ENCODE peak calls at places on chromosome 3, in seven cellular contexts. One of them, this sample, is unnamed.

GRCh38 chr3:88809993-88810392 is 297.4 kb upstream of the EPHA3 start:
- DNase-seq in coronary artery: no peak
- DNase-seq in GM13977: no peak
- DNase-seq in natural killer cell: no peak
- DNase-seq in CD8-positive, alpha-beta T cell: no peak
- DNase-seq in tibial artery: no peak
- DNase-seq in mesothelial cell of epicardium: no peak
- DNase-seq in this sample: no peak

GRCh38 chr3:196186661-196187573 is 24.3 kb downstream of the ZDHHC19 start:
- DNase-seq in coronary artery: no peak
- DNase-seq in GM13977: peak; percentile 71
- DNase-seq in natural killer cell: no peak
- DNase-seq in CD8-positive, alpha-beta T cell: no peak
- DNase-seq in tibial artery: no peak
- DNase-seq in mesothelial cell of epicardium: no peak
- DNase-seq in this sample: no peak

GRCh38 chr3:136929984-136930671 is 27.7 kb upstream of the IL20RB start:
- DNase-seq in coronary artery: no peak
- DNase-seq in GM13977: no peak
- DNase-seq in natural killer cell: no peak
- DNase-seq in CD8-positive, alpha-beta T cell: no peak
- DNase-seq in tibial artery: peak; percentile 62
- DNase-seq in mesothelial cell of epicardium: no peak
- DNase-seq in this sample: no peak

GRCh38 chr3:159763466-159764210 is 225.0 kb upstream of the IL12A start:
- DNase-seq in coronary artery: peak; percentile 89
- DNase-seq in GM13977: peak; percentile 84
- DNase-seq in natural killer cell: no peak
- DNase-seq in CD8-positive, alpha-beta T cell: no peak
- DNase-seq in tibial artery: peak; percentile 60
- DNase-seq in mesothelial cell of epicardium: peak; percentile 66
- DNase-seq in this sample: peak; percentile 58

GRCh38 chr3:37671000-37671483 is 190.6 kb upstream of the CTDSPL start:
- DNase-seq in coronary artery: no peak
- DNase-seq in GM13977: no peak
- DNase-seq in natural killer cell: no peak
- DNase-seq in CD8-positive, alpha-beta T cell: no peak
- DNase-seq in tibial artery: no peak
- DNase-seq in mesothelial cell of epicardium: no peak
- DNase-seq in this sample: no peak

GRCh38 chr3:146180376-146180775 is 19.4 kb upstream of the PLOD2 start:
- DNase-seq in coronary artery: no peak
- DNase-seq in GM13977: no peak
- DNase-seq in natural killer cell: no peak
- DNase-seq in CD8-positive, alpha-beta T cell: no peak
- DNase-seq in tibial artery: no peak
- DNase-seq in mesothelial cell of epicardium: no peak
- DNase-seq in this sample: no peak

GRCh38 chr3:146187334-146187950 is 26.5 kb upstream of the PLOD2 start:
- DNase-seq in coronary artery: no peak
- DNase-seq in GM13977: no peak
- DNase-seq in natural killer cell: no peak
- DNase-seq in CD8-positive, alpha-beta T cell: no peak
- DNase-seq in tibial artery: no peak
- DNase-seq in mesothelial cell of epicardium: no peak
- DNase-seq in this sample: no peak

GRCh38 chr3:102174312-102174712 is 260.5 kb upstream of the ZPLD1 start:
- DNase-seq in coronary artery: no peak
- DNase-seq in GM13977: no peak
- DNase-seq in natural killer cell: no peak
- DNase-seq in CD8-positive, alpha-beta T cell: no peak
- DNase-seq in tibial artery: no peak
- DNase-seq in mesothelial cell of epicardium: no peak
- DNase-seq in this sample: no peak

GRCh38 chr3:18153571-18154173 is 271.5 kb downstream of the SATB1 start:
- DNase-seq in coronary artery: no peak
- DNase-seq in GM13977: no peak
- DNase-seq in natural killer cell: no peak
- DNase-seq in CD8-positive, alpha-beta T cell: no peak
- DNase-seq in tibial artery: no peak
- DNase-seq in mesothelial cell of epicardium: no peak
- DNase-seq in this sample: no peak

GRCh38 chr3:40580494-40581091 is 55.8 kb downstream of the ZNF621 start:
- DNase-seq in coronary artery: no peak
- DNase-seq in GM13977: peak; percentile 66
- DNase-seq in natural killer cell: peak; percentile 37
- DNase-seq in CD8-positive, alpha-beta T cell: peak; percentile 62
- DNase-seq in tibial artery: peak; percentile 60
- DNase-seq in mesothelial cell of epicardium: peak; percentile 46
- DNase-seq in this sample: peak; percentile 71

GRCh38 chr3:129417354-129417753 is 11.1 kb downstream of the EFCAB12 start:
- DNase-seq in coronary artery: no peak
- DNase-seq in GM13977: no peak
- DNase-seq in natural killer cell: no peak
- DNase-seq in CD8-positive, alpha-beta T cell: no peak
- DNase-seq in tibial artery: no peak
- DNase-seq in mesothelial cell of epicardium: no peak
- DNase-seq in this sample: no peak

GRCh38 chr3:127748754-127749327 is 73.5 kb downstream of the MGLL start:
- DNase-seq in coronary artery: no peak
- DNase-seq in GM13977: no peak
- DNase-seq in natural killer cell: no peak
- DNase-seq in CD8-positive, alpha-beta T cell: no peak
- DNase-seq in tibial artery: peak; percentile 46
- DNase-seq in mesothelial cell of epicardium: no peak
- DNase-seq in this sample: no peak

GRCh38 chr3:149957352-149958140 is 13.1 kb downstream of the PFN2 start:
- DNase-seq in coronary artery: no peak
- DNase-seq in GM13977: no peak
- DNase-seq in natural killer cell: no peak
- DNase-seq in CD8-positive, alpha-beta T cell: no peak
- DNase-seq in tibial artery: no peak
- DNase-seq in mesothelial cell of epicardium: no peak
- DNase-seq in this sample: no peak

GRCh38 chr3:63232764-63233396 is 45.2 kb upstream of the SYNPR start:
- DNase-seq in coronary artery: no peak
- DNase-seq in GM13977: no peak
- DNase-seq in natural killer cell: no peak
- DNase-seq in CD8-positive, alpha-beta T cell: no peak
- DNase-seq in tibial artery: no peak
- DNase-seq in mesothelial cell of epicardium: no peak
- DNase-seq in this sample: no peak

GRCh38 chr3:114446605-114447004 is 152.8 kb downstream of the TIGIT start:
- DNase-seq in coronary artery: no peak
- DNase-seq in GM13977: no peak
- DNase-seq in natural killer cell: no peak
- DNase-seq in CD8-positive, alpha-beta T cell: no peak
- DNase-seq in tibial artery: no peak
- DNase-seq in mesothelial cell of epicardium: no peak
- DNase-seq in this sample: no peak

GRCh38 chr3:195147649-195148121 is 123.3 kb downstream of the XXYLT1 start:
- DNase-seq in coronary artery: no peak
- DNase-seq in GM13977: peak; percentile 82
- DNase-seq in natural killer cell: peak; percentile 35
- DNase-seq in CD8-positive, alpha-beta T cell: no peak
- DNase-seq in tibial artery: no peak
- DNase-seq in mesothelial cell of epicardium: no peak
- DNase-seq in this sample: no peak

GRCh38 chr3:117814975-117815374 is 1105.4 kb downstream of the TUSC7 start:
- DNase-seq in coronary artery: no peak
- DNase-seq in GM13977: no peak
- DNase-seq in natural killer cell: no peak
- DNase-seq in CD8-positive, alpha-beta T cell: no peak
- DNase-seq in tibial artery: no peak
- DNase-seq in mesothelial cell of epicardium: no peak
- DNase-seq in this sample: no peak

GRCh38 chr3:126930936-126931600 is 51.8 kb upstream of the PLXNA1 start:
- DNase-seq in coronary artery: no peak
- DNase-seq in GM13977: no peak
- DNase-seq in natural killer cell: no peak
- DNase-seq in CD8-positive, alpha-beta T cell: no peak
- DNase-seq in tibial artery: peak; percentile 17
- DNase-seq in mesothelial cell of epicardium: no peak
- DNase-seq in this sample: no peak

GRCh38 chr3:60514085-60514649 is 737.1 kb downstream of the FHIT start:
- DNase-seq in coronary artery: no peak
- DNase-seq in GM13977: no peak
- DNase-seq in natural killer cell: no peak
- DNase-seq in CD8-positive, alpha-beta T cell: no peak
- DNase-seq in tibial artery: no peak
- DNase-seq in mesothelial cell of epicardium: no peak
- DNase-seq in this sample: no peak

GRCh38 chr3:189308594-189308993 is 136.8 kb downstream of the TPRG1 start:
- DNase-seq in coronary artery: no peak
- DNase-seq in GM13977: no peak
- DNase-seq in natural killer cell: no peak
- DNase-seq in CD8-positive, alpha-beta T cell: no peak
- DNase-seq in tibial artery: no peak
- DNase-seq in mesothelial cell of epicardium: no peak
- DNase-seq in this sample: no peak

GRCh38 chr3:173465112-173465511 is 67.6 kb downstream of the NLGN1 start:
- DNase-seq in coronary artery: no peak
- DNase-seq in GM13977: no peak
- DNase-seq in natural killer cell: no peak
- DNase-seq in CD8-positive, alpha-beta T cell: no peak
- DNase-seq in tibial artery: no peak
- DNase-seq in mesothelial cell of epicardium: no peak
- DNase-seq in this sample: no peak

GRCh38 chr3:108555966-108556581 is 33.2 kb downstream of the CIP2A start:
- DNase-seq in coronary artery: no peak
- DNase-seq in GM13977: no peak
- DNase-seq in natural killer cell: no peak
- DNase-seq in CD8-positive, alpha-beta T cell: no peak
- DNase-seq in tibial artery: no peak
- DNase-seq in mesothelial cell of epicardium: no peak
- DNase-seq in this sample: no peak

GRCh38 chr3:108554233-108554632 is 35.0 kb downstream of the CIP2A start:
- DNase-seq in coronary artery: no peak
- DNase-seq in GM13977: no peak
- DNase-seq in natural killer cell: no peak
- DNase-seq in CD8-positive, alpha-beta T cell: no peak
- DNase-seq in tibial artery: no peak
- DNase-seq in mesothelial cell of epicardium: no peak
- DNase-seq in this sample: no peak

GRCh38 chr3:108548886-108549285 is 38.5 kb upstream of the MYH15 start:
- DNase-seq in coronary artery: no peak
- DNase-seq in GM13977: no peak
- DNase-seq in natural killer cell: no peak
- DNase-seq in CD8-positive, alpha-beta T cell: no peak
- DNase-seq in tibial artery: no peak
- DNase-seq in mesothelial cell of epicardium: no peak
- DNase-seq in this sample: no peak

GRCh38 chr3:108554913-108555571 is 34.2 kb downstream of the CIP2A start:
- DNase-seq in coronary artery: no peak
- DNase-seq in GM13977: no peak
- DNase-seq in natural killer cell: no peak
- DNase-seq in CD8-positive, alpha-beta T cell: no peak
- DNase-seq in tibial artery: no peak
- DNase-seq in mesothelial cell of epicardium: no peak
- DNase-seq in this sample: no peak

GRCh38 chr3:108552267-108553159 is 36.7 kb downstream of the CIP2A start:
- DNase-seq in coronary artery: no peak
- DNase-seq in GM13977: no peak
- DNase-seq in natural killer cell: no peak
- DNase-seq in CD8-positive, alpha-beta T cell: no peak
- DNase-seq in tibial artery: no peak
- DNase-seq in mesothelial cell of epicardium: no peak
- DNase-seq in this sample: no peak
- TF ChIP-seq CTCF in coronary artery: no peak
- TF ChIP-seq CTCF in GM13977: peak; percentile 53
- TF ChIP-seq CTCF in natural killer cell: peak; percentile 55
- TF ChIP-seq CTCF in CD8-positive, alpha-beta T cell: peak; percentile 58
- TF ChIP-seq CTCF in tibial artery: peak; percentile 66
- TF ChIP-seq CTCF in mesothelial cell of epicardium: peak; percentile 59
- TF ChIP-seq CTCF in this sample: peak; percentile 65

GRCh38 chr3:53221345-53221744 is 34.5 kb downstream of the TKT start:
- DNase-seq in coronary artery: no peak
- DNase-seq in GM13977: no peak
- DNase-seq in natural killer cell: no peak
- DNase-seq in CD8-positive, alpha-beta T cell: no peak
- DNase-seq in tibial artery: no peak
- DNase-seq in mesothelial cell of epicardium: no peak
- DNase-seq in this sample: no peak
- TF ChIP-seq CTCF in coronary artery: no peak
- TF ChIP-seq CTCF in GM13977: no peak
- TF ChIP-seq CTCF in natural killer cell: no peak
- TF ChIP-seq CTCF in CD8-positive, alpha-beta T cell: no peak
- TF ChIP-seq CTCF in tibial artery: no peak
- TF ChIP-seq CTCF in mesothelial cell of epicardium: no peak
- TF ChIP-seq CTCF in this sample: no peak

DNA sequence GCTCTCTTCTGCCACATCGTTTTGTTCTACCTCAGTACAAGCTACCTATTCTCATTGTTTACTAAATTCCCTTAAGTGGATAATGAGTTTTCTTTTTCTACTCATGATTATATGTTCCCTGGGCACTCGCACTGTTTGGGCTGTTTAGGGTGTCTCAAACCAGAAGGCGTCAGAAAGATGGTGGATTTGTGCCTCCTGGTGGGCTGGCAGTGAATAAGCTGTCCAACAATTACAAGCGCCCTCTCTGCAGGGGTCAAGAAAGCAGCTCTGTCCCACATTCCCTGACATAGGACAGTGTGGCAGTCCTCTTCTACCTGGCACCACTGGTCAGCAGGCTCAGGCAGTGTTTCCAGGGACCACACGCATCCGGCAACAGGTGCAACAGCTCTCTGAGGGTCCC is 173.4 kb upstream of the PPP2R3A start:
- DNase-seq in coronary artery: no peak
- DNase-seq in GM13977: no peak
- DNase-seq in natural killer cell: no peak
- DNase-seq in CD8-positive, alpha-beta T cell: no peak
- DNase-seq in tibial artery: no peak
- DNase-seq in mesothelial cell of epicardium: no peak
- DNase-seq in this sample: no peak
- TF ChIP-seq CTCF in coronary artery: no peak
- TF ChIP-seq CTCF in GM13977: peak; percentile 12
- TF ChIP-seq CTCF in natural killer cell: no peak
- TF ChIP-seq CTCF in CD8-positive, alpha-beta T cell: no peak
- TF ChIP-seq CTCF in tibial artery: no peak
- TF ChIP-seq CTCF in mesothelial cell of epicardium: no peak
- TF ChIP-seq CTCF in this sample: peak; percentile 43

DNA sequence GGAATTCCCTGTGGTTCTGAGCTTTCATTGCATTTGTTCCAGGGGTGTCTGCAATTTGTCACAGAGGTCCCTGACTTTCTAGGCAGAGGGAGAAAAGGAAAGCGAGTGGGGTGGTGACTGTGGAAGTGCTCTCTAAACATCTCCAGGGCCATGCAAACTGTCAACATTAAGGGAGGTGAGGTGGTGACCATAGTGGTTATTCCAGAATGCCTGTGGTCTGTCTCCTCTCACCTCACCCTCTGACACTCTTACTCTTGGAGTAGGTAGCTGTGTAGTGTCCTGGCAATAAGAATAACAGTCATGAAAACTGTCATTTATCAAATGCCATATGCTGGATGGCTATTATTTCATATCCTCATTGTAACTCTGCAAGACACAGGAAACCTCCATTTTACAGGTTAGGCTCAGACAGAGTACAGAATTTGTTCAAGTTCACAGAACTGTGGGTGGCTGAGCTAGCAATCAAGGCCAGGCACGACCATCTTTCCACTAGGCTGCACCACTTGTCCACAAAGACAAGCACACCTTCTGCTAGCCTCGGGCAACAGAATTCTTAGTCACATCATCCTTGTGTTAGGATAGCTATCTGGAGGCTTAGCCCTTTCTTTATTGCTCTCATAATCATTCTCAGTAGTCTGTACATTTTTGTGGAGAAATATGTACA is 179.4 kb downstream of the CD47 start:
- DNase-seq in coronary artery: no peak
- DNase-seq in GM13977: peak; percentile 27
- DNase-seq in natural killer cell: no peak
- DNase-seq in CD8-positive, alpha-beta T cell: no peak
- DNase-seq in tibial artery: no peak
- DNase-seq in mesothelial cell of epicardium: no peak
- DNase-seq in this sample: no peak
- TF ChIP-seq CTCF in coronary artery: no peak
- TF ChIP-seq CTCF in GM13977: peak; percentile 41
- TF ChIP-seq CTCF in natural killer cell: no peak
- TF ChIP-seq CTCF in CD8-positive, alpha-beta T cell: no peak
- TF ChIP-seq CTCF in tibial artery: no peak
- TF ChIP-seq CTCF in mesothelial cell of epicardium: no peak
- TF ChIP-seq CTCF in this sample: no peak